ENCODE peak calls at places on chromosomes 7 and 10, in nine cellular contexts. E is GM12892; L is GM03348; F is GDM1; H is GM23248; Y is EL; M is NCI-H1105 treated with DMSO at 0.1 percent for 48 hours; S is stimulated activated CD4-positive, alpha-beta T cell treated with anti-CD3 and anti-CD28 coated beads, Interleukin-2, amount 100 ng/mL, for 24 hours; T is ureter. D is an unnamed sample.

GRCh38 chr7:2838873-2839578 is 5.1 kb downstream of the GNA12 start:
- DNase-seq in L (no peak), H (no peak), T (no peak), E (no peak), S (no peak), M (no peak), Y (no peak), F (no peak), D (no peak)

GRCh38 chr7:45986355-45987298 is 65.6 kb upstream of the IGFBP3 start:
- DNase-seq in M (no peak), H (no peak), L (no peak), F (no peak), E (no peak), S (no peak), T (no peak), Y (no peak), D (no peak)

GRCh38 chr10:14247650-14248258 is 83.0 kb downstream of the FRMD4A start:
- DNase-seq in M (no peak), S (no peak), F (no peak), E (no peak), Y (no peak), L (no peak), T (no peak), H (no peak), D (no peak)

GRCh38 chr10:74542077-74542476 is 284.3 kb upstream of the KAT6B start:
- DNase-seq in L (peak), H (peak), Y (peak), T (no peak), M (no peak), S (no peak), F (no peak), E (no peak), D (peak)

GRCh38 chr10:77190275-77190674 is 447.3 kb downstream of the KCNMA1 start:
- DNase-seq in H (no peak), S (no peak), T (no peak), F (peak), Y (no peak), M (no peak), L (no peak), E (no peak), D (no peak)

GRCh38 chr10:102646610-102647432 is 2.5 kb downstream of the TRIM8 start:
- DNase-seq in S (peak), L (peak), Y (no peak), M (no peak), F (no peak), T (no peak), E (no peak), H (peak), D (peak)

GRCh38 chr7:149620961-149621360 is 123.4 kb upstream of the ZNF746 start:
- DNase-seq in S (peak), M (no peak), T (no peak), Y (no peak), H (no peak), F (no peak), L (no peak), E (no peak), D (no peak)

GRCh38 chr10:96509017-96509641 is 4.6 kb downstream of the TLL2 start:
- DNase-seq in L (peak), M (no peak), F (no peak), Y (peak), T (no peak), H (peak), S (no peak), E (no peak), D (peak)

GRCh38 chr10:114544045-114544659 is 113.9 kb downstream of the ABLIM1 start:
- DNase-seq in S (peak), F (peak), E (peak), M (no peak), Y (no peak), L (no peak), T (peak), H (no peak), D (no peak)

GRCh38 chr7:157945401-157945800 is 608.6 kb downstream of the DNAJB6 start:
- DNase-seq in F (no peak), S (no peak), L (no peak), H (no peak), T (no peak), E (no peak), Y (no peak), M (no peak), D (no peak)

GRCh38 chr10:45091968-45092367 is 91.2 kb downstream of the ZNF22 start:
- DNase-seq in Y (no peak), S (no peak), F (no peak), M (peak), T (no peak), L (no peak), E (no peak), H (no peak), D (no peak)

GRCh38 chr7:75727881-75728592 is 10.7 kb downstream of the HIP1 start:
- DNase-seq in E (no peak), F (no peak), T (peak), H (peak), L (peak), M (peak), Y (peak), S (no peak), D (peak)

GRCh38 chr7:5210751-5211338 is 20.8 kb downstream of the WIPI2 start:
- DNase-seq in F (no peak), T (no peak), L (no peak), S (no peak), E (no peak), M (no peak), H (no peak), Y (no peak), D (peak)

GRCh38 chr7:110001254-110001938 is 1089.5 kb upstream of the LRRN3 start:
- DNase-seq in E (no peak), H (no peak), S (no peak), M (peak), Y (no peak), T (no peak), L (no peak), F (no peak), D (no peak)

GRCh38 chr7:45089314-45089891 is 634 bp upstream of the NACAD start:
- DNase-seq in F (no peak), S (peak), Y (peak), M (peak), T (peak), E (no peak), H (peak), L (peak), D (peak)

GRCh38 chr7:81743201-81743600 is 26.6 kb downstream of the HGF start:
- DNase-seq in M (no peak), F (no peak), E (no peak), H (no peak), S (no peak), L (no peak), T (no peak), Y (no peak), D (no peak)

GRCh38 chr7:7816084-7816483 is 97.7 kb upstream of the RPA3 start:
- DNase-seq in Y (no peak), E (peak), T (no peak), L (no peak), S (no peak), F (no peak), M (no peak), H (no peak), D (no peak)

GRCh38 chr10:44510716-44511115 is 125.8 kb upstream of the CXCL12 start:
- DNase-seq in M (no peak), Y (peak), T (no peak), E (no peak), S (no peak), H (peak), L (peak), F (no peak), D (peak)

GRCh38 chr10:65945071-65945470 is 980.8 kb upstream of the LRRTM3 start:
- DNase-seq in S (no peak), T (no peak), Y (no peak), H (no peak), L (no peak), F (no peak), M (no peak), E (no peak), D (peak)

GRCh38 chr7:42053834-42054233 is 183.2 kb downstream of the GLI3 start:
- DNase-seq in M (no peak), F (no peak), H (peak), Y (no peak), S (no peak), E (no peak), T (no peak), L (no peak), D (peak)

GRCh38 chr10:98509745-98510144 is 63.0 kb upstream of the HPS1 start:
- DNase-seq in M (no peak), T (no peak), E (no peak), Y (no peak), L (no peak), S (no peak), H (no peak), F (no peak), D (no peak)

GRCh38 chr7:136911362-136911761 is 42.9 kb downstream of the CHRM2 start:
- DNase-seq in S (no peak), Y (peak), M (no peak), E (no peak), L (no peak), T (no peak), F (no peak), H (peak), D (peak)

GRCh38 chr7:27826347-27826746 is 86.4 kb downstream of the TAX1BP1 start:
- DNase-seq in H (no peak), E (no peak), M (no peak), T (no peak), L (no peak), S (no peak), F (no peak), Y (no peak), D (no peak)

GRCh38 chr7:47346378-47346914 is 235.5 kb downstream of the TNS3 start:
- DNase-seq in M (no peak), Y (no peak), L (no peak), T (no peak), H (no peak), S (no peak), F (no peak), E (no peak), D (no peak)

GRCh38 chr10:124619802-124620490 is 124.2 kb downstream of the FAM53B start:
- DNase-seq in E (no peak), S (no peak), L (no peak), M (no peak), Y (no peak), T (no peak), H (no peak), F (no peak), D (no peak)

GRCh38 chr7:28192786-28193581 is 12.4 kb upstream of the JAZF1 start:
- DNase-seq in H (peak), S (no peak), T (no peak), F (no peak), E (no peak), M (no peak), Y (no peak), L (peak), D (no peak)

GRCh38 chr10:7551289-7551688 is 115.5 kb downstream of the ITIH5 start:
- DNase-seq in L (no peak), H (no peak), M (no peak), F (no peak), E (no peak), Y (no peak), S (no peak), T (no peak), D (no peak)

GRCh38 chr7:71486856-71487628 is 355.1 kb downstream of the GALNT17 start:
- DNase-seq in H (peak), T (no peak), E (no peak), Y (no peak), L (peak), M (no peak), F (no peak), S (no peak), D (peak)

GRCh38 chr7:98228801-98229200 is 17.6 kb downstream of the BHLHA15 start:
- DNase-seq in E (no peak), F (no peak), L (no peak), M (no peak), H (no peak), S (no peak), Y (no peak), T (no peak), D (no peak)

GRCh38 chr7:99406557-99406956 is 1.8 kb downstream of the PDAP1 start:
- DNase-seq in M (no peak), T (no peak), L (no peak), F (no peak), Y (no peak), S (no peak), H (no peak), E (no peak), D (no peak)

GRCh38 chr10:121324678-121325213 is 273.5 kb downstream of the FGFR2 start:
- DNase-seq in S (no peak), L (no peak), Y (no peak), H (no peak), M (no peak), T (no peak), F (no peak), E (no peak), D (no peak)

GRCh38 chr10:45627412-45628048 is 45.0 kb downstream of the ZFAND4 start:
- DNase-seq in T (no peak), F (no peak), H (no peak), L (no peak), E (no peak), M (no peak), S (no peak), Y (no peak), D (peak)

D was measured in choroid plexus epithelial cell.